ENCODE peak calls at places on chromosome 17, in ten cellular contexts. P is tibial artery; J is OCI-LY7; Y is cardiac muscle cell; V is IMR-90; S is astrocyte; N is A549; K is body of pancreas; A is HCT116; F is CD4-positive, alpha-beta T cell. M is an unnamed sample. For H3K9me3, the result is how much of the 10 kb centered on the place peaks cover.

GRCh38 chr17:36847293-36847645 is 90.0 kb upstream of the LHX1 start:
- DNase-seq in Y (no peak), F (no peak), A (no peak), J (no peak), S (no peak), V (no peak), K (no peak), N (no peak), P (no peak), M (no peak)

GRCh38 chr17:80427366-80428282 is 12.7 kb downstream of the ENDOV start:
- DNase-seq in N (no peak), J (no peak), P (peak), V (no peak), K (no peak), A (no peak), Y (no peak), S (no peak), F (no peak), M (no peak)

GRCh38 chr17:77279448-77280303 is 138.9 kb downstream of the SEC14L1 start:
- DNase-seq in V (peak), S (peak), N (no peak), A (peak), K (no peak), Y (peak), P (no peak), J (no peak), F (no peak), M (peak)

GRCh38 chr17:62963296-62963695 is 2.7 kb upstream of the TANC2 start:
- DNase-seq in Y (peak), F (no peak), A (peak), K (no peak), P (no peak), S (peak), J (no peak), N (peak), V (peak), M (no peak)

GRCh38 chr17:49528966-49529365 is 33.9 kb downstream of the NGFR start:
- DNase-seq in P (peak), V (no peak), S (no peak), K (no peak), A (no peak), N (no peak), J (no peak), Y (no peak), F (no peak), M (no peak)

GRCh38 chr17:39700148-39700987 is 504 bp downstream of the ERBB2 start:
- DNase-seq in P (peak), J (no peak), V (peak), Y (peak), K (peak), A (no peak), N (no peak), S (no peak), F (no peak), M (no peak)

GRCh38 chr17:76082326-76083251 is 3.6 kb downstream of the ZACN start:
- DNase-seq in A (no peak), S (no peak), Y (no peak), N (no peak), K (no peak), V (no peak), P (no peak), F (no peak), J (no peak), M (no peak)

GRCh38 chr17:3740611-3741073 is 16.9 kb downstream of the HASPIN start:
- DNase-seq in Y (no peak), J (no peak), A (no peak), F (no peak), N (no peak), K (no peak), V (no peak), S (no peak), P (no peak), M (no peak)

GRCh38 chr17:34820922-34821321 is 140.3 kb downstream of the CCT6B start:
- DNase-seq in J (no peak), S (no peak), F (no peak), V (no peak), Y (no peak), A (no peak), P (no peak), N (peak), K (no peak), M (no peak)

GRCh38 chr17:14745122-14745521 is 444.2 kb downstream of the HS3ST3B1 start:
- DNase-seq in K (no peak), A (no peak), V (peak), P (no peak), S (no peak), Y (peak), J (no peak), N (no peak), F (no peak), M (no peak)

GRCh38 chr17:18968945-18969887 is 17.3 kb downstream of the SLC5A10 start:
- DNase-seq in S (no peak), N (peak), Y (no peak), J (no peak), F (no peak), K (no peak), A (no peak), P (no peak), V (no peak), M (peak)

GRCh38 chr17:67441052-67441738 is 64.1 kb downstream of the PITPNC1 start:
- DNase-seq in S (peak), J (peak), N (peak), P (no peak), A (peak), Y (peak), F (peak), K (no peak), V (peak), M (peak)

DNA sequence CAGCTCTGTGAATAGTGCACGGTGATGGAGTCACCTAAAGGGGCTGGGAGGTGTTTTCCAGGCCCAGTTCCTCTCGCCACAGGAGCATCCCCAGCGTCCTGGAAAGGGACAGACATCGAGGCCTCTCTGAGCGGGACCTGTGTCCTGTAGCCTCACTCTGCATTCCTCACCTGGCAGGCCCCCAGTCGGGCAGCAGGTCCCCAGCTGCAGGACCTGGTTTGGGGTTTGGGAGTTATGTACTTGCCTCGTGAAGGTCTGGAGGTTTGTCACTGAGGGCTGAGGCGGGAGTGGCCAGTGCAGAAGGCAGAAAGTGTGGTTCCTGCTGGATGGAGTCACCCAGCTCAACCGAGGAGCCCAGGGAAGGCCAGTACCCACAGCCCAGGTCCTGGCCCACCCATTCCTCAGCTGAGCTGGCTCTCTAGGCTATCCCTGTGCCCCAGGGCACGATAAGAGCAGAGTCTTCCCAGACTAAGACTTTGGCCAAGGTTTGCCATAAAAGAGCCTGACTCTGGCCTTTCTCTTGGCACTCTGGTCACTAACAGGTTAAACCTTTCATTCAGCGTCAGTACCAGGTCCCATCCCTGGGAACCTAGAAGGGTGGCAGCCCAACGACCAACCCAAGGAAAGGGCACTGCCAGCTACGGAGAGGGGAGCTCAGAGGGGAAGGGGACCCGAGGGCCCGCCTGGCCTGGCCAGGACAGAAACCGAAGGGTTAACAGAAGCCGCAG is 24.4 kb downstream of the TBX4 start:
- DNase-seq in A (no peak), N (no peak), S (no peak), P (peak), Y (no peak), F (no peak), J (no peak), K (no peak), V (no peak), M (no peak)
- H3K27ac ChIP-seq in A (no peak), N (no peak), S (no peak), P (no peak), Y (no peak), F (no peak), J (no peak), K (no peak), V (no peak), M (no peak)

GRCh38 chr17:56935461-56935860 is 21.6 kb upstream of the TRIM25 start:
- DNase-seq in F (no peak), N (no peak), S (no peak), P (no peak), A (no peak), J (no peak), Y (no peak), V (no peak), K (no peak), M (no peak)

GRCh38 chr17:56930739-56931337 is 17.0 kb upstream of the TRIM25 start:
- DNase-seq in F (no peak), A (no peak), S (no peak), V (no peak), J (no peak), N (no peak), Y (no peak), P (no peak), K (no peak), M (no peak)

GRCh38 chr17:56933868-56934267 is 20.0 kb upstream of the TRIM25 start:
- DNase-seq in J (no peak), K (no peak), A (no peak), N (no peak), P (no peak), F (no peak), S (no peak), V (no peak), Y (no peak), M (no peak)

GRCh38 chr17:56934280-56934679 is 20.4 kb upstream of the TRIM25 start:
- DNase-seq in A (no peak), J (no peak), N (no peak), F (no peak), K (no peak), P (no peak), S (no peak), V (no peak), Y (no peak), M (no peak)

GRCh38 chr17:56933151-56933745 is 19.4 kb upstream of the TRIM25 start:
- DNase-seq in S (no peak), N (no peak), J (no peak), A (no peak), P (no peak), V (no peak), Y (no peak), K (no peak), F (no peak), M (no peak)
- H3K9me3 ChIP-seq in S (under half), N (under half), J (under half), A (under half), P (under half), V (under half), Y (under half), K (under half), F (under half), M (under half)

GRCh38 chr17:521168-521525 is 168.5 kb upstream of the RPH3AL start:
- DNase-seq in K (no peak), V (peak), Y (peak), J (no peak), F (no peak), N (no peak), S (peak), A (no peak), P (no peak), M (no peak)

GRCh38 chr17:521561-522325 is 169.1 kb upstream of the RPH3AL start:
- DNase-seq in S (peak), K (no peak), P (no peak), J (no peak), V (no peak), A (no peak), N (no peak), F (no peak), Y (no peak), M (no peak)

GRCh38 chr17:520447-521167 is 168.0 kb upstream of the RPH3AL start:
- DNase-seq in A (no peak), V (peak), F (no peak), N (no peak), Y (peak), J (no peak), S (peak), P (no peak), K (no peak), M (no peak)

GRCh38 chr17:524570-524969 is 172.0 kb upstream of the RPH3AL start:
- DNase-seq in A (no peak), J (no peak), Y (no peak), N (no peak), K (no peak), P (no peak), F (no peak), V (no peak), S (no peak), M (no peak)

GRCh38 chr17:522912-523311 is 170.3 kb upstream of the RPH3AL start:
- DNase-seq in Y (no peak), S (no peak), F (no peak), V (no peak), J (no peak), K (no peak), A (no peak), N (no peak), P (no peak), M (no peak)
- H3K27ac ChIP-seq in Y (no peak), S (no peak), F (no peak), V (no peak), J (no peak), K (no peak), A (no peak), N (no peak), P (no peak), M (no peak)

DNA sequence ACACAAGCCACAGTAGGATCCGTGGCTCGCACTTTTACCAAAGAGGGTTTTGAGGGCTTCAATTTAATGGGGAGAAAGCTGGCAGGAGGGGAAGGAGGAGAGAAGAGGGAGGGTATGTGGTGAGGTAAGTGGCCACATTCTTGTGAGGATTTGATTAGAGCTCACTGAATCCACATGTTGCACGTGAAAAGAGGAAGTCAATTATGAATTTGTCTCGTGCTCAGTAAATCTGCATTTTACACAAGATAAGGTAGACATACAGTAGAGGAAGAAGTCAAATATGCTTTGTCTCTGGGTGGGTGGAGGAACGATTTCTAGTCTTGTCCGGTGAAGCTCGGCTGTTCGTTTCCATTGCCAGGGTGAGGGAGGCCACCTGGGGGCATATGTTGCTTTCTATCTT is 862 bp downstream of the ZNF232 start:
- DNase-seq in S (no peak), F (no peak), V (no peak), N (no peak), A (no peak), J (peak), Y (no peak), K (no peak), P (no peak), M (no peak)
- H3K9me3 ChIP-seq in S (under half), F (under half), V (under half), N (half or more), A (under half), J (under half), Y (under half), K (under half), P (under half), M (under half)

GRCh38 chr17:82390860-82391435 is 19.4 kb downstream of the UTS2R start:
- DNase-seq in J (no peak), K (no peak), A (no peak), V (no peak), S (no peak), Y (no peak), F (no peak), N (no peak), P (no peak), M (no peak)
- H3K27ac ChIP-seq in J (no peak), K (no peak), A (no peak), V (no peak), S (no peak), Y (no peak), F (no peak), N (no peak), P (no peak), M (no peak)

GRCh38 chr17:56928586-56928985 is 14.7 kb upstream of the TRIM25 start:
- DNase-seq in K (no peak), P (no peak), N (no peak), Y (no peak), J (no peak), A (no peak), F (no peak), V (no peak), S (no peak), M (no peak)
- H3K9me3 ChIP-seq in K (under half), P (under half), N (under half), Y (under half), J (under half), A (under half), F (under half), V (under half), S (under half), M (under half)